ENCODE peak calls at places on chromosomes 5 and 9, in four cellular contexts. N, C, K and W are unnamed samples.
A peak's percentile ranks its signal among the peaks of the same experiment; 100 is the strongest.

GRCh38 chr9:137482094-137482781 is 23.1 kb upstream of the NSMF start:
- DNase-seq in K (no peak), C (peak; percentile 50), N (no peak), W (peak; percentile 67)

GRCh38 chr5:113678924-113679575 is 165.6 kb downstream of the YTHDC2 start:
- DNase-seq in C (no peak), K (peak; percentile 24), N (no peak), W (peak; percentile 55)

GRCh38 chr9:106961623-106962022 is 98.7 kb downstream of the ZNF462 start:
- DNase-seq in N (no peak), K (no peak), C (no peak), W (no peak)

GRCh38 chr9:82431121-82431520 is 442.5 kb downstream of the SPATA31D1 start:
- DNase-seq in N (no peak), C (no peak), K (no peak), W (no peak)

GRCh38 chr9:86487222-86487841 is 133.1 kb upstream of the TUT7 start:
- DNase-seq in N (no peak), C (no peak), K (no peak), W (no peak)

GRCh38 chr5:149028984-149029383 is 33.9 kb downstream of the SH3TC2 start:
- DNase-seq in C (no peak), K (no peak), N (no peak), W (no peak)

GRCh38 chr9:125203259-125203658 is 2.9 kb downstream of the RABEPK start:
- DNase-seq in C (no peak), K (no peak), N (no peak), W (no peak)

GRCh38 chr5:62432618-62433064 is 20.1 kb downstream of the IPO11 start:
- DNase-seq in C (no peak), K (no peak), N (no peak), W (no peak)

DNA sequence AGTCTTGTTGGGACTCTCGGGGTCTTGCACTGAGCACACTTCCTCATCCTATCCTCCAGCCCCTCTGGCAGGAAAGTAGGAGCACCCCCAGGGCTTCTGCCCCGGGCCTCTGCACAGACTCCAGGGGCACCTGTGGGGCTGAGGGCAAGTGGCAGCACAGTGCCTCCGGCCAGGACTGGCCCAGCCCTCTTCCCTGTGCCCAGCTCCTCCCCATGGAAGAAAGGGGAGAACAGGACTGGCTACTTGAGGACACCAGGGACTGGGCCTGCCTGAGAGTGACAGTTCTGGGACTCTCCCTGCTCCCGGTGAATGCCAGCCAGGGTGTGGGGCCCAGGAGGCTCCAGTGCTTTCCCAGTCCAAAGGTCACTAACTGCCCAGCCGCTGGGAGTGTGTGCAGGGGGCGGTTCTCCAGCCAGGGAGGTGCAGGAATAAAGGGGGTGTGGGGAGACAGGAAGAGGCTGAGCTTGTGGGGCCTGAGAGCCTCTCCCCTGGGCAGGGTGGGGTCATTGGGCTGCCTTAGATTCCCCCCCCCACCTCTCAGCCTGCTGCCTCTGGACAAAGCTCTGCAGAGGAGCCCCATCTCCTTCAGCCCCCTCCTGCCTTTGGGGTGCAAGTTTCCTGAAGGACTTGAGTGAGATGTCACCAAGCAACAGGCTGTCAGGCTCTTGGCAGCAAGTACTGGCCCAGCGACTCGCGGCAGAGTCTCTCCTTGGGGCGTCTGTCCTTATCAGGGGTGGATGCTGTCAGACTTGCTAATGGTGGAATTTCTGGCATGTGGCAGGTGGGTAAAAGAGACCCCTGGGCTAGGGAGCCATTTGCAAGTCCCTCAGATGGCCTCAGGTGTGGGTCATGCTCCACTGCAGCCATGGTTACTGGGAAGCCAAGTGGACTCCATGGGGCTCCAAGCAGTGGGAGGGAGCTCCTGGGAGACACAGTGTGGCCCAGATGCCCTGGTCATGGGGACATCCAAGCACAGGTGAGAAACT is 19.1 kb upstream of the JADE2 start:
- DNase-seq in N (no peak), K (peak; percentile 94), C (peak; percentile 89), W (no peak)
- TF ChIP-seq POLR2A in N (no peak), K (peak; percentile 67), C (peak; percentile 58), W (no peak)

GRCh38 chr5:177363565-177363964 is 5.8 kb downstream of the RGS14 start:
- DNase-seq in C (no peak), N (no peak), K (no peak), W (no peak)

GRCh38 chr5:177361418-177362101 is 3.8 kb downstream of the RGS14 start:
- DNase-seq in N (no peak), K (no peak), C (no peak), W (no peak)

GRCh38 chr5:177364159-177364962 is 6.6 kb downstream of the RGS14 start:
- DNase-seq in K (no peak), N (no peak), C (no peak), W (no peak)

GRCh38 chr5:177362102-177362868 is 4.6 kb downstream of the RGS14 start:
- DNase-seq in K (no peak), C (no peak), N (no peak), W (no peak)

DNA sequence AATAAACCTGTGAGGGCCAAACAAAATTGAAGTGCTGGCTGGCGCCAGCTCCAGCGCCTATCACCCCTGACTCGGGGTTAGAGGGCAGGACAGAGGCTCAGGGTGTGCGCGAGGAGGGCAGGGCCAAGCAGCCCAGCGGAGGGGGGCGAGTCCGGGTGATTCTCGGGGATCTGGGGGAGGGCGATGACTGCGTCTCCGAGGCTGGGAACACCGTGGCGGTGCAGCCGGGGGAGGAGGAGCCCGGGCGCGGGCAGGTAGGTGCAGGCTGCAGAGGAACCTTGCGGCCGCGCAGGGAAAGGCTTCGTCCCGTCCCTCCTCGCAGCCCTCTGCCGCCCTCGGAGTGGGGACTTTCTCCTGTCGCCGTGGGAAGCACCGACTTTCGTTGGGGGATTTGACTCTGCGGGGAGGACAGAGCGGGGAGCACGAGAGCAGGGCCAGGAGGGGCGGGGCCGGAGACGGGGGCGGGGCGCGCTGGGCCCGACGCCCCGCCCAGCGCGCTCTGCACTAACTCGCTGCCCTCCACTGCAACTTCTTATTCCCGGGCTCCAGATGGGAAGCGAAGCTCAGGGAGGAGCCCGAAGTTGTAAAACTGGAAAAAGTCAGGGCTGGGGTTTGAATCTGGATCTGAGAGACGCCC is 5.3 kb downstream of the RGS14 start:
- DNase-seq in K (peak; percentile 76), N (no peak), C (peak; percentile 63), W (no peak)
- TF ChIP-seq POLR2A in K (no peak), N (peak; percentile 13), C (no peak), W (no peak)

GRCh38 chr5:139747583-139748504 is 47.8 kb upstream of the PSD2 start:
- DNase-seq in N (no peak), C (peak; percentile 61), K (peak; percentile 49), W (no peak)
- TF ChIP-seq POLR2A in N (no peak), C (no peak), K (no peak), W (no peak)

GRCh38 chr9:129081388-129081889 is 528 bp downstream of the DOLPP1 start:
- DNase-seq in N (no peak), C (no peak), K (no peak), W (no peak)

GRCh38 chr9:129080312-129080607 is 651 bp upstream of the DOLPP1 start:
- DNase-seq in K (no peak), C (no peak), N (no peak), W (no peak)

GRCh38 chr9:129078691-129079503 is 2.0 kb upstream of the DOLPP1 start:
- DNase-seq in K (no peak), N (no peak), C (no peak), W (no peak)

GRCh38 chr9:129079829-129080228 is 1.1 kb upstream of the DOLPP1 start:
- DNase-seq in K (no peak), C (no peak), N (no peak), W (no peak)

GRCh38 chr9:129080608-129081387 is at the start of gene DOLPP1:
- DNase-seq in N (peak; percentile 98), C (peak; percentile 100), K (peak; percentile 99), W (peak; percentile 97)
- TF ChIP-seq POLR2A in N (peak; percentile 77), C (peak; percentile 53), K (no peak), W (peak; percentile 70)

DNA sequence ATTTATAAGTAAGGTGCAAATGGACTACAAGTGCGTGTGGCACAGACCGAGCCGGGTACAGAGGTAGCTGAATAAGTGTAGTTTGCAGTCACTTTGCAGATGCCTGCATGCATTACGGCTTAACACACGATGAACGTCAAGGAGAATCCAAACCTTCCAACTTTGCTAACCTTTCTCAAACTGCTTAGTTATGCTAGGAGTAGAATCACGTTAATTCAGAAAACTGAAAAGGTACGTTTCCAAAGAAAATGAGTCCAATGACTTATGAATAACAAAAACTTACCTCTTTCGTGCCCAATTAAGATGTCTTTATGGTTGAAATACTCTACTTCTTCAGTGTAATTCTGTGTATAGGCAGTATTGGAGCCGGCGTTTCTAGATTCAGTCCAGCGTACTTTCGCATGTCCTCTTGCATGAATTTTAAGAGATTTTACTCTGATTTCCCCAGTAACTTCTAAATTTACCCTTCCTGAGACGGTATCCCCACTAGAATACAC is 539 bp downstream of the ARRDC3 start:
- DNase-seq in C (peak; percentile 48), N (no peak), K (peak; percentile 48), W (no peak)
- TF ChIP-seq POLR2A in C (no peak), N (no peak), K (no peak), W (peak; percentile 10)

GRCh38 chr9:36831381-36832231 is 202.5 kb downstream of the PAX5 start:
- DNase-seq in C (no peak), K (no peak), N (no peak), W (no peak)
- TF ChIP-seq POLR2A in C (no peak), K (no peak), N (no peak), W (no peak)

DNA sequence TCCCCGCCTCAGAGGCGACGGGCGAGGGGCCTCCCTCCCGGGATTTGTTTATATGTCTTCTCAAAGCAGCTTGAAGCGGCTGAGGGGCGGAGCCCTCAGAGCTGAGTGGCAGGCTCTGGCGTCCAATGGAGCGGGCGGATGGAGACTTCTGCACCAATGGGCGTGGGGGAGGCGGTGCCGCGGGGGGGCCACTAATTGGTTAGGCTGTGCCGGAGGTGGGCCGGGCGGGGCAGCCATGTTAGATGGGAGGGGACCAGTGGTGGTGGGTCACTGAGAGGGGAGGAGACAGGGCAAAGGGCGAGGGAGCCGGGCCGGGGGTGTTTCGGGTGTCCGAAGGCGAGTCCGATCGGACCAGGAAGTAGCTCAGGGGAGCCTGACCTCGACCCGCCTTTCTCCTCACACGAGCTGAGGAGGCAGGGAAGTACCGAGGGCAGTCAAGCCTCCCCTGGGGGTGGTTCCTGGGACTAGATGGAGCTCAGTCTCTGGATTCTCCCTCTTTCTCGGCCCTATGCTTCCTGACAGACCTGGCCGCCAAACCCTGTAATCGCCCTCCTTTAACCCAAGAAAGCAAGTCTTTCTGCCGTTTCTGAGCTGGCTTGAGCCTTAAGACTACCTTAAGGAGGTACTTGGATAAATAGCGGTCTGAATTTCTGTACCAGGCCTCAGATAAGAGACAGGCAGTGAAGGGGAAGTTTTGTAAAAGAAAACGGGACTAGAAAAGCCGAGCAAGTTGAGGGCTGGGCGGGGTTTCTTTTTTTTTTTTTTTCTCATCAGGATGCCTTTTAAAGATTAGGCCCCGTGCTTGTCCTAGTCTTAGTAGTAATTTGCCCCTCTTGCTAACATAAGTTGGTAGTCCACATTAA is 1.1 kb downstream of the CREBRF start:
- DNase-seq in N (peak; percentile 97), K (peak; percentile 99), C (peak; percentile 100), W (peak; percentile 99)
- TF ChIP-seq POLR2A in N (peak; percentile 56), K (no peak), C (peak; percentile 59), W (peak; percentile 55)